ENCODE peak calls at places on chromosomes 11 and 22, in nine cellular contexts. G is ovary, O is left ventricle myocardium inferior, Z is cardiac muscle cell, V is Panc1, E is transverse colon, P is psoas muscle, B is adrenal gland, W is GM23338. F is an unnamed sample. For H3K4me1, the result is how much of the 10 kb centered on the place peaks cover.

GRCh38 chr11:119839504-119840133 is 110.6 kb upstream of the NECTIN1 start:
- DNase-seq in G (no peak), O (no peak), Z (no peak), V (no peak), E (no peak), P (no peak), B (no peak), W (no peak), F (no peak)

GRCh38 chr11:129279326-129280026 is 87.4 kb upstream of the ARHGAP32 start:
- DNase-seq in G (peak), O (peak), Z (peak), V (no peak), E (peak), P (peak), B (peak), W (peak), F (peak)

GRCh38 chr22:37242395-37242918 is 1.6 kb downstream of the RAC2 start:
- DNase-seq in G (no peak), O (peak), Z (no peak), V (no peak), E (peak), P (peak), B (no peak), W (no peak), F (peak)

GRCh38 chr11:57379732-57380131 is 1.2 kb downstream of the PRG3 start:
- DNase-seq in G (no peak), O (no peak), Z (peak), V (no peak), E (no peak), P (no peak), B (no peak), W (peak), F (no peak)

GRCh38 chr11:23364076-23364475 is 503.8 kb upstream of the CCDC179 start:
- DNase-seq in G (no peak), O (no peak), Z (no peak), V (no peak), E (no peak), P (no peak), B (no peak), W (no peak), F (no peak)

GRCh38 chr11:10984742-10985141 is 126.9 kb upstream of the ZBED5 start:
- DNase-seq in G (no peak), O (no peak), Z (no peak), V (no peak), E (no peak), P (no peak), B (no peak), W (no peak), F (no peak)

GRCh38 chr11:118058311-118059230 is 18.3 kb upstream of the TMPRSS4 start:
- DNase-seq in G (no peak), O (no peak), Z (no peak), V (no peak), E (peak), P (peak), B (no peak), W (no peak), F (no peak)

GRCh38 chr11:12806113-12806512 is 131.9 kb downstream of the TEAD1 start:
- DNase-seq in G (no peak), O (no peak), Z (no peak), V (no peak), E (peak), P (no peak), B (no peak), W (no peak), F (no peak)

GRCh38 chr22:28012811-28013460 is 93.9 kb upstream of the PITPNB start:
- DNase-seq in G (no peak), O (peak), Z (no peak), V (no peak), E (no peak), P (peak), B (no peak), W (no peak), F (no peak)

GRCh38 chr22:45475063-45475747 is 27.5 kb upstream of the FBLN1 start:
- DNase-seq in G (no peak), O (no peak), Z (no peak), V (no peak), E (no peak), P (no peak), B (no peak), W (no peak), F (no peak)

GRCh38 chr11:23404225-23405160 is 544.2 kb upstream of the CCDC179 start:
- DNase-seq in G (no peak), O (peak), Z (no peak), V (no peak), E (no peak), P (no peak), B (no peak), W (no peak), F (no peak)

GRCh38 chr11:27926981-27927481 is 180.9 kb downstream of the KIF18A start:
- DNase-seq in G (no peak), O (no peak), Z (no peak), V (no peak), E (no peak), P (no peak), B (no peak), W (no peak), F (no peak)

GRCh38 chr22:20746466-20747189 is 27.3 kb upstream of the SERPIND1 start:
- DNase-seq in G (no peak), O (no peak), Z (no peak), V (no peak), E (no peak), P (no peak), B (no peak), W (no peak), F (no peak)

GRCh38 chr22:39959640-39960447 is at the start of gene TMA7B:
- DNase-seq in G (no peak), O (no peak), Z (no peak), V (no peak), E (no peak), P (no peak), B (peak), W (peak), F (no peak)
- TF ChIP-seq CTCF in G (no peak), O (peak), Z (peak), V (no peak), E (no peak), P (peak), B (peak), W (no peak), F (no peak)

DNA sequence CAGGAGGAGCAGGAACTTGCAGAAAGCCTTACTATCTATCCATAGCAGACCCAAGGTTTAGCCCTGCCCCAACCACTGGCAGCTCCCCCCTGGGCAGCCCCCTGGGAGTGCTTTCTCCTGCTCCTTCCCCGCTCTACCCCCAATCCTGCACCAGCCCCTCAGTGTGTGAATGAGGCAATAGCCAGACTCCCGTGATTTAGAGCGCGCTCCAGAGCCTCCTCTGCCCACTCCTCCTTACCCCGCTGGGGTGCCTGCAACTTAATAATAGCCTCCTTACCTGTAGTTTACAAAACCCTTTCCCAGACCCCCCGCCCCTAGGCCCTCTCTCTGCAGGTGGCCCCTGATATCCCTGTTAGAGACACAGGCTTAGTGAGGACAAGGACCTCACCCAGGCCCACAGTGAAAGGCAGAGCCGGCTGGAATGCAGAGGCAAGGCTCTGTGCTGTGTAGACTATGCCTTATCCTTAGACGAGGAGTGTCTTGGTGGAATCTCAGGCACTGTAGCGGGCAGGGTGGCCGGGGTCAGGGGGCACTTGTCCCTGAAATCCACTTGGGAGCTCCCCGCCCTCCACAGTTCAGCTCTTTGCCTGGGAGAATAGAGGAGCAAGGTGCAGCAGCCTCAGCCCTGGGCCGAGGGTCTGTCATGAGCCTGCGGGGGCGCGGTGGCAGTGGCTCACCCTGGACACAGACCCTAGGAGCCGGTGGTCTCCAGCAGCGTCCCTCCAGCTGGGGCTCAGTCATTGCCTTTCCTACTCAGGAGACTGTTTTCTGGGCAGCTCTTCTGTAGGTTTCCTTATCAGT is 4.3 kb upstream of the CARNS1 start:
- DNase-seq in G (no peak), O (no peak), Z (no peak), V (no peak), E (no peak), P (no peak), B (no peak), W (no peak), F (no peak)
- H3K4me1 ChIP-seq in G (under half), O (under half), Z (under half), V (under half), E (under half), P (under half), B (under half), W (under half), F (under half)

GRCh38 chr22:39439170-39439569 is 17.6 kb upstream of the MGAT3 start:
- DNase-seq in G (no peak), O (no peak), Z (no peak), V (peak), E (no peak), P (no peak), B (no peak), W (no peak), F (no peak)

GRCh38 chr22:39434721-39435120 is 22.1 kb upstream of the MGAT3 start:
- DNase-seq in G (no peak), O (no peak), Z (no peak), V (no peak), E (no peak), P (no peak), B (no peak), W (no peak), F (no peak)

GRCh38 chr22:39434243-39434653 is 22.6 kb upstream of the MGAT3 start:
- DNase-seq in G (no peak), O (peak), Z (no peak), V (no peak), E (no peak), P (peak), B (peak), W (no peak), F (no peak)

GRCh38 chr22:39435616-39436015 is 21.2 kb upstream of the MGAT3 start:
- DNase-seq in G (no peak), O (no peak), Z (no peak), V (no peak), E (no peak), P (no peak), B (peak), W (no peak), F (no peak)

DNA sequence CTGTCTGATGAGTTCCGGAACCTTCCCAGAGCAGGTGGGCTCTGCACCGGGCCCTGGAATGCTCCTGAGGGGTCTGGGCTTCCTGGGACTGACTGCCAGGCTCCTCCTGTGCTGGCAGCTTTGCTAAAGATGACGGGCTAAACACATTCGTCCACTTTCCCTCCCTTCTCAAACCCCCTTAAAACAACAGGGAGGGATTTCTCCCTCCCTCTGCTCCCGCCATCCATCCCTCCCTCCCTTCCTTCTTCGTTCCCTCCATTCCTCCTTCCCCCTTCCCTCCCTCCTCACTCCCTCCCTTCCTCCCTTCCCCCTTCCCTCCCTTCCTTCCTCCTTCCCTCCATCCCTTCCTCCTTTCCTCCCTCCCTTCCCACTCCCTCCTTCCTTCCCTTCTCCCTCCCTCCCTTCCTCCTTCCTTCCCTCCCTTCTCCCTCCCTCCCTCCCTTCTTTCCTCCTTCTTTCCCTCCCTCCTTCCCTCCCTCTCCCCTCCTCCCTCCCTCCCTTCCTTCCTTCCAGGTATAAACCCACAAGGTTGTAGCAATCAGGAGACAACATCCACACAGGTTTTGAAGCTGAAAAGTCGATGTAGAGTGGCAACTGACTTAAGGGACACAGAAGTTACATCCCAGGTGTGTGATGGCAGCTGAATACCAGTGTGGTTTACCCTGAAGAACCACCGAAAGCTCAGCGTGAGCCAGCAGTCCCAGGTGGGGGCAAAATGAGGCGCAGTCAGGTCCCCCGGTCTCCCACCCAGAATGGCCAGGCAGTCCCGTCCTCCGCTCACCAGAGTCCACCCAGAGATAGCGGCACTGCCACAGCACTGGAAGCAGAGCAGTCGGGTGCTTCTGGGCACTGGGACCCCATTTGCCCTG is 18.7 kb upstream of the MGAT3 start:
- DNase-seq in G (no peak), O (no peak), Z (no peak), V (no peak), E (peak), P (no peak), B (no peak), W (no peak), F (no peak)
- H3K27ac ChIP-seq in G (no peak), O (peak), Z (no peak), V (peak), E (peak), P (no peak), B (no peak), W (no peak), F (no peak)

DNA sequence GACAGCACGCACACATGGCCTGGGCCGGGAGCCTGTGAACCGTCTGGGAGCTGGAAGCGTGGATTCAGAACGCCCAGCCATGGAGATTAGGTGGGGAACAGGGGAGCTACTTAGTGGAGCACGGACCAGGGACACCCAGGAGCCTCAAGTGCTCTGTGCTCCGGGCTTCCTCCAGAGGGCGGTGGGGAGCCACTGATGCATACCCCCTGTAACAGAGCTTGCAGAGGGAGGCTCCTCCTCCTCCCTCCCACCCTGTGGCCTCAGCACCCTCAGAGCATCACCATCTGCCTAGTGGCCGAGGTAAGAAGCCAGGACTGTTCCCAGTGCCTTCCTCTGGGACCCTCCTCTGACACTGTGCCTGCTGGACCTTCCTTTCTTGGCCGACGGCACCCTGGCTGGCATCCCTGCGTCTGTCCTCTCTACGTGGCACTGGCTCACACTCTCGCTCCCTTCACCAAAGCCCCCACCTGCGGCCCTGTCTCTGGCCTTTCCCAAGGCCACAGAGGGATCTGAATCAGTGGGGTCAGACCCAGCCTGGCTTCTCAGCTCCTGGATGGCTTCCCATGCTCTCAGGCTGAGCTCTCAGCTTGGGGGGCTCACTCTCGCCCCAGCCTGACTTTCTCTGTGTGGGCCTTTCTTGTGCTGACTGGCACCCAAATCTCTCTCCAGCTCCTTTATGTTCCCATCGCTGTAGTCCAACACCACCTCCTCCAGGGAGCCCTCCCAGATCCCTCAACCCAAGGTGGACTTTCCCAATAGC is 780.9 kb downstream of the BRD1 start:
- DNase-seq in G (no peak), O (no peak), Z (peak), V (no peak), E (no peak), P (no peak), B (no peak), W (no peak), F (no peak)
- TF ChIP-seq CTCF in G (no peak), O (peak), Z (no peak), V (peak), E (peak), P (no peak), B (no peak), W (no peak), F (peak)